ENCODE peak calls at places on chromosome 6, in six cellular contexts. W, I, P, E, Z and M are unnamed samples.

GRCh38 chr6:135094403-135094821 is 39.8 kb upstream of the HBS1L start:
- DNase-seq in W (no peak), I (no peak), P (no peak), E (peak; percentile 29), Z (no peak), M (peak; percentile 64)

GRCh38 chr6:117810269-117810668 is 96.8 kb upstream of the SLC35F1 start:
- DNase-seq in W (no peak), I (no peak), P (no peak), E (no peak), Z (no peak), M (no peak)

GRCh38 chr6:43695078-43695966 is 7.7 kb upstream of the MRPS18A start:
- DNase-seq in W (peak; percentile 46), I (peak; percentile 98), P (no peak), E (no peak), Z (peak; percentile 95), M (no peak)

GRCh38 chr6:4698901-4699659 is 77.1 kb upstream of the CDYL start:
- DNase-seq in W (no peak), I (no peak), P (no peak), E (no peak), Z (no peak), M (no peak)

GRCh38 chr6:26607434-26608230 is 10.9 kb downstream of the ABT1 start:
- DNase-seq in W (no peak), I (peak; percentile 47), P (peak; percentile 26), E (peak; percentile 25), Z (peak; percentile 74), M (peak; percentile 75)

GRCh38 chr6:22350109-22350508 is 53.3 kb upstream of the PRL start:
- DNase-seq in W (no peak), I (no peak), P (no peak), E (no peak), Z (no peak), M (no peak)

GRCh38 chr6:139853302-139853992 is 479.0 kb upstream of the CITED2 start:
- DNase-seq in W (no peak), I (no peak), P (no peak), E (no peak), Z (no peak), M (no peak)

GRCh38 chr6:44254201-44254956 is 2.9 kb downstream of the SLC35B2 start:
- DNase-seq in W (no peak), I (no peak), P (no peak), E (no peak), Z (no peak), M (peak; percentile 70)

GRCh38 chr6:42791706-42792320 is 10.0 kb downstream of the BICRAL start:
- DNase-seq in W (no peak), I (no peak), P (no peak), E (no peak), Z (no peak), M (no peak)

GRCh38 chr6:29702519-29703103 is 20.6 kb upstream of the HLA-F start:
- DNase-seq in W (peak; percentile 33), I (no peak), P (no peak), E (peak; percentile 74), Z (peak; percentile 91), M (peak; percentile 91)

GRCh38 chr6:52931351-52931750 is 21.9 kb upstream of the GSTA3 start:
- DNase-seq in W (no peak), I (no peak), P (no peak), E (no peak), Z (no peak), M (no peak)

GRCh38 chr6:166179704-166180103 is 12.1 kb upstream of the TBXT start:
- DNase-seq in W (no peak), I (no peak), P (no peak), E (no peak), Z (no peak), M (no peak)

GRCh38 chr6:90484903-90485302 is 102.0 kb downstream of the MAP3K7 start:
- DNase-seq in W (no peak), I (no peak), P (no peak), E (no peak), Z (no peak), M (no peak)

GRCh38 chr6:117389227-117390057 is 36.3 kb downstream of the ROS1 start:
- DNase-seq in W (no peak), I (no peak), P (no peak), E (no peak), Z (peak; percentile 27), M (no peak)

GRCh38 chr6:135830452-135830851 is 21.0 kb upstream of the PDE7B start:
- DNase-seq in W (no peak), I (no peak), P (no peak), E (no peak), Z (no peak), M (no peak)

GRCh38 chr6:40631760-40632159 is 44.6 kb upstream of the LRFN2 start:
- DNase-seq in W (no peak), I (no peak), P (no peak), E (no peak), Z (no peak), M (no peak)

GRCh38 chr6:154154389-154154967 is 115.4 kb downstream of the OPRM1 start:
- DNase-seq in W (no peak), I (peak; percentile 23), P (peak; percentile 21), E (peak; percentile 41), Z (peak; percentile 32), M (peak; percentile 82)

GRCh38 chr6:39295538-39295937 is 18.7 kb downstream of the KCNK17 start:
- DNase-seq in W (no peak), I (no peak), P (no peak), E (no peak), Z (no peak), M (no peak)

GRCh38 chr6:145367149-145367548 is 368.2 kb downstream of the EPM2A start:
- DNase-seq in W (no peak), I (no peak), P (no peak), E (no peak), Z (no peak), M (no peak)